ENCODE peak calls at places on chromosomes 5 and 9, in six cellular contexts. M, T, Z, R, B and C are unnamed samples.

GRCh38 chr9:122180633-122181032 is 20.9 kb downstream of the MORN5 start:
- DNase-seq in M (peak; percentile 65), T (no peak), Z (peak; percentile 78), R (no peak), B (no peak), C (no peak)

GRCh38 chr9:123435471-123435870 is 79.5 kb downstream of the CRB2 start:
- DNase-seq in M (no peak), T (no peak), Z (no peak), R (no peak), B (no peak), C (no peak)

GRCh38 chr9:137986268-137987099 is 108.9 kb downstream of the CACNA1B start:
- DNase-seq in M (no peak), T (no peak), Z (no peak), R (no peak), B (no peak), C (no peak)

GRCh38 chr5:143134900-143135299 is 268.6 kb downstream of the NR3C1 start:
- DNase-seq in M (no peak), T (no peak), Z (no peak), R (no peak), B (no peak), C (no peak)

GRCh38 chr5:21071986-21072385 is 1084.0 kb upstream of the CDH18 start:
- DNase-seq in M (no peak), T (no peak), Z (peak; percentile 20), R (no peak), B (no peak), C (no peak)

GRCh38 chr9:30075451-30076199 is 2308.8 kb upstream of the ACO1 start:
- DNase-seq in M (peak; percentile 21), T (no peak), Z (peak; percentile 2), R (no peak), B (no peak), C (no peak)

GRCh38 chr5:141208478-141208877 is at the start of gene PCDHB12:
- DNase-seq in M (peak; percentile 9), T (no peak), Z (peak; percentile 7), R (no peak), B (no peak), C (no peak)

GRCh38 chr5:109281136-109281690 is 128.6 kb downstream of the PJA2 start:
- DNase-seq in M (no peak), T (no peak), Z (no peak), R (peak; percentile 5), B (no peak), C (no peak)

GRCh38 chr5:132057498-132058255 is 2.8 kb upstream of the IL3 start:
- DNase-seq in M (no peak), T (no peak), Z (no peak), R (no peak), B (peak; percentile 4), C (no peak)

GRCh38 chr9:100228352-100228869 is 124.3 kb downstream of the TEX10 start:
- DNase-seq in M (no peak), T (no peak), Z (no peak), R (no peak), B (no peak), C (no peak)

GRCh38 chr5:6401410-6401809 is 23.1 kb upstream of the MED10 start:
- DNase-seq in M (no peak), T (no peak), Z (no peak), R (no peak), B (no peak), C (no peak)

GRCh38 chr5:158953929-158954534 is 145.7 kb downstream of the EBF1 start:
- DNase-seq in M (no peak), T (no peak), Z (no peak), R (no peak), B (no peak), C (no peak)

GRCh38 chr5:140875085-140876065 is at the start of gene PCDHA12:
- DNase-seq in M (peak; percentile 72), T (no peak), Z (no peak), R (no peak), B (no peak), C (peak; percentile 34)

GRCh38 chr9:22056402-22056801 is 47.3 kb upstream of the CDKN2B start:
- DNase-seq in M (no peak), T (no peak), Z (no peak), R (no peak), B (no peak), C (no peak)

GRCh38 chr5:72383280-72384205 is 63.4 kb downstream of the PTCD2 start:
- DNase-seq in M (peak; percentile 59), T (no peak), Z (no peak), R (peak; percentile 22), B (no peak), C (no peak)

GRCh38 chr9:34381323-34381722 is 4.6 kb upstream of the MYORG start:
- DNase-seq in M (no peak), T (peak; percentile 50), Z (no peak), R (peak; percentile 25), B (no peak), C (no peak)

GRCh38 chr5:1178529-1179382 is 22.6 kb upstream of the SLC6A19 start:
- DNase-seq in M (no peak), T (no peak), Z (no peak), R (no peak), B (no peak), C (no peak)

GRCh38 chr9:967851-968641 is 8.4 kb upstream of the DMRT3 start:
- DNase-seq in M (no peak), T (no peak), Z (no peak), R (no peak), B (no peak), C (peak; percentile 44)

GRCh38 chr5:134510970-134511795 is 14.3 kb upstream of the JADE2 start:
- DNase-seq in M (peak; percentile 82), T (no peak), Z (peak; percentile 43), R (no peak), B (peak; percentile 17), C (no peak)

GRCh38 chr9:87725900-87726709 is at the start of gene CTSL:
- DNase-seq in M (peak; percentile 92), T (peak; percentile 95), Z (peak; percentile 90), R (peak; percentile 93), B (peak; percentile 66), C (peak; percentile 86)

GRCh38 chr5:138975098-138975847 is 100.1 kb upstream of the LRRTM2 start:
- DNase-seq in M (no peak), T (no peak), Z (peak; percentile 94), R (peak; percentile 91), B (no peak), C (no peak)

GRCh38 chr5:73515232-73515631 is 17.0 kb downstream of the BTF3 start:
- DNase-seq in M (no peak), T (no peak), Z (no peak), R (peak; percentile 75), B (no peak), C (no peak)

GRCh38 chr9:16001856-16002255 is 449.0 kb downstream of the CCDC171 start:
- DNase-seq in M (no peak), T (no peak), Z (peak; percentile 29), R (no peak), B (no peak), C (no peak)

GRCh38 chr5:756865-757345 is 27.6 kb downstream of the ZDHHC11B start:
- DNase-seq in M (no peak), T (no peak), Z (peak; percentile 26), R (no peak), B (no peak), C (peak; percentile 42)

GRCh38 chr9:35801328-35802128 is 10.1 kb downstream of the NPR2 start:
- DNase-seq in M (no peak), T (no peak), Z (no peak), R (no peak), B (no peak), C (no peak)

GRCh38 chr9:35797311-35798109 is 6.1 kb downstream of the NPR2 start:
- DNase-seq in M (no peak), T (no peak), Z (no peak), R (no peak), B (no peak), C (no peak)

GRCh38 chr9:35795701-35796100 is 4.3 kb downstream of the NPR2 start:
- DNase-seq in M (no peak), T (no peak), Z (no peak), R (no peak), B (no peak), C (no peak)

GRCh38 chr9:35798658-35799366 is 7.4 kb downstream of the NPR2 start:
- DNase-seq in M (peak; percentile 54), T (no peak), Z (peak; percentile 29), R (no peak), B (no peak), C (no peak)

GRCh38 chr9:35800530-35800929 is 9.1 kb downstream of the NPR2 start:
- DNase-seq in M (no peak), T (no peak), Z (no peak), R (no peak), B (no peak), C (no peak)
- TF ChIP-seq CTCF in M (no peak), T (no peak), Z (no peak), R (no peak), B (no peak), C (no peak)

DNA sequence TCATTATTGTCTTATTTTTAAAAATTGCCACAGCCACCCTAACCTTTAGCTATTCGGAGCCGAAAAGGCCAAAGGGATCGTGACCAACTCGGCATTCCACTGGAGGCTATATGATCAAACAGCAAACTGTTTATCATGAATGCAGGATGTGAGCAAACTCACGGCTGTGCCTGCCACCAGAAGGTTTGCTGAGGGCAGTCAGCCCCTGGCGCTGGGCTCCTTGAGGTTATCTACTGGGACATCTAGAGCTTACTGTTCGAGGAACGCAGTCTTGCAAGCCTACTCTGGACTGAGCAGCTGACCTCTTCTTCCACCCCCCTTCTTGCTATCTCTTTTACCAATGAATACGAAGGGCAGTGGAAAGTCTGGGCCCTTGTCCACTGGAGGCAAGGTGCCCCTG is 231.5 kb upstream of the TARS1 start:
- DNase-seq in M (no peak), T (no peak), Z (no peak), R (no peak), B (no peak), C (no peak)
- TF ChIP-seq CTCF in M (no peak), T (no peak), Z (no peak), R (no peak), B (no peak), C (no peak)

DNA sequence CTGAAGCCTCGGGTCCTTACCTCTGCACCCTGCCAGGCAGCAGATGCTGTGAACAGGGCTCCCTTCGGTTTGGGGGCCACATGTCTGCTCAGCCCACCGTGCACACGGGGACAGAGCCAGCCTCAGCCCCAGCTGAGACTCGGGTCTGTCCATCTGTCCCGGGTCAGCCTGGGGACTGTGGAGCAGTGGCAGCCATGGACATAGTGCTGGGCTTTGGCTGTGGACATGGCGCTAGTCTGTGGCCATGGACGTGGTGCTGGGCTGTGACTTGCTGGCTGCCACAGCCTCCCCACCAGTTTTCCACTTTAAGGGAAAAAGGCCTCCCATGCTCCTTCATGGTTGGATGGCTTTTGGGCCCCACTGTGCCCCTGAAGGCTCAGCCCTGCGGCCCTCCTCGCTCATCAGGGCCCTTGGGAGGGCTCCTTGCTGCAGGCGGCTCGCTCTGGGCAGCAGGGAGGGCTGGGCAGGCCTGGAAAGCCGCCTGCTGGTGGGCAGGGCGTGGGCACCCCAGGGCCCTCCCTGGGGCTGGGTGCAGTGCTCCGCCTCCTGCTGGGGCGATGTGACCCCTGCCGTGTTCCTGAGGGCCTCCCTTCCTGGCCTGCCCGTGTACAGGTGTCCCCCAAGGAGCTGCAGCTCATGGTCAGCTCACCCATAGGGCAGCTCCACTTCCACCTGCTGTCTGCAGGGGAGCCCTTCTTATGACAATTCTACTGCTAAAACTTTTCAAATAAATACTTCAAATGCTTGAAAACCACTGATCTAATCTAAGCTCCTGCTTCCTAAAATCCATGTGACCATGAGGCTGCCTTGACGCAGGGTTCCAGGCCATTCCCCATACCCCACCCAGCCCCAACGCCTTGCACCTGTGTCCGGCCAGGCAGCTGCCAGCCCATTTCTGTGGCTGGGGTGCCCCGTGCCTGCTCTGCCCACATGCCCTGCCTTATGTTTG is 112.1 kb upstream of the LMX1B start:
- DNase-seq in M (no peak), T (no peak), Z (no peak), R (no peak), B (no peak), C (no peak)
- TF ChIP-seq CTCF in M (no peak), T (no peak), Z (no peak), R (no peak), B (no peak), C (no peak)

GRCh38 chr9:131709741-131710499 is 30.0 kb downstream of the RAPGEF1 start:
- DNase-seq in M (no peak), T (no peak), Z (peak; percentile 51), R (no peak), B (no peak), C (peak; percentile 9)
- TF ChIP-seq CTCF in M (no peak), T (no peak), Z (no peak), R (no peak), B (no peak), C (no peak)